ENCODE peak calls at places on chromosomes 16 and 17, in ten cellular contexts. M is GM12865; U is AG09319; E is GM20000; S is CD4-positive, alpha-beta T cell; Z is cardiac muscle cell; L is HL-60; C is breast epithelium; A is adrenal gland; T is HCT116. Q is an unnamed sample.

GRCh38 chr16:49597796-49598195 is 224.2 kb downstream of the C16orf78 start:
- DNase-seq in E (no peak), T (no peak), L (no peak), S (no peak), U (no peak), Z (no peak), C (no peak), M (peak), A (no peak), Q (no peak)

GRCh38 chr17:21457051-21458026 is 81.2 kb downstream of the KCNJ12 start:
- DNase-seq in T (peak), E (peak), M (peak), L (peak), U (peak), C (peak), Z (peak), A (peak), S (peak), Q (peak)

GRCh38 chr17:45262516-45263476 is 902 bp upstream of the SPATA32 start:
- DNase-seq in C (peak), Z (no peak), U (no peak), A (no peak), E (no peak), M (no peak), S (no peak), L (no peak), T (no peak), Q (no peak)

GRCh38 chr17:77323413-77324171 is 182.8 kb downstream of the SEC14L1 start:
- DNase-seq in L (no peak), T (no peak), C (peak), S (no peak), E (peak), M (peak), Z (no peak), A (peak), U (no peak), Q (no peak)

GRCh38 chr16:12171206-12171605 is 194.7 kb downstream of the SNX29 start:
- DNase-seq in U (no peak), Z (no peak), M (no peak), C (no peak), T (no peak), A (no peak), S (no peak), E (no peak), L (no peak), Q (no peak)

GRCh38 chr17:4733073-4733531 is 1.9 kb downstream of the MED11 start:
- DNase-seq in U (no peak), C (no peak), M (peak), Z (no peak), A (no peak), E (peak), L (peak), S (no peak), T (no peak), Q (peak)

GRCh38 chr16:88378836-88379693 is 3.7 kb upstream of the ZNF469 start:
- DNase-seq in T (no peak), M (no peak), Z (no peak), A (no peak), L (no peak), E (no peak), S (no peak), C (no peak), U (no peak), Q (no peak)

GRCh38 chr16:69867796-69868565 is 83.2 kb upstream of the CLEC18A start:
- DNase-seq in Z (no peak), T (no peak), C (no peak), L (no peak), A (no peak), U (no peak), S (no peak), M (no peak), E (no peak), Q (no peak)

GRCh38 chr17:75086496-75087181 is 1.1 kb upstream of the SLC16A5 start:
- DNase-seq in A (no peak), M (no peak), C (no peak), E (no peak), S (no peak), L (no peak), U (no peak), Z (no peak), T (no peak), Q (no peak)

GRCh38 chr16:89096768-89097527 is 3.3 kb downstream of the ACSF3 start:
- DNase-seq in L (peak), T (no peak), U (no peak), C (no peak), E (no peak), S (peak), M (peak), A (no peak), Z (no peak), Q (no peak)

GRCh38 chr17:68910789-68911431 is 44.3 kb downstream of the ABCA8 start:
- DNase-seq in Z (no peak), L (no peak), E (no peak), S (no peak), C (no peak), M (no peak), T (no peak), U (no peak), A (no peak), Q (no peak)

GRCh38 chr16:89898201-89898967 is 20.3 kb upstream of the MC1R start:
- DNase-seq in U (no peak), T (no peak), M (no peak), S (no peak), Z (no peak), C (no peak), E (no peak), L (no peak), A (no peak), Q (no peak)

GRCh38 chr17:7916799-7917198 is 710 bp upstream of the RNF227 start:
- DNase-seq in E (no peak), L (no peak), C (peak), S (no peak), Z (no peak), T (no peak), U (no peak), A (no peak), M (no peak), Q (no peak)

GRCh38 chr16:57187508-57187854 is 1.4 kb downstream of the RSPRY1 start:
- DNase-seq in L (no peak), T (no peak), E (peak), U (no peak), Z (no peak), C (no peak), S (no peak), M (peak), A (no peak), Q (peak)

GRCh38 chr17:63550816-63551639 is 751 bp downstream of the DCAF7 start:
- DNase-seq in M (peak), C (peak), Z (peak), U (no peak), S (no peak), T (no peak), E (no peak), L (no peak), A (no peak), Q (no peak)

GRCh38 chr16:85935957-85936760 is 37.2 kb downstream of the IRF8 start:
- DNase-seq in Z (no peak), U (no peak), E (peak), A (no peak), M (peak), T (no peak), S (peak), C (no peak), L (peak), Q (peak)
- TF ChIP-seq CTCF in Z (no peak), U (no peak), E (no peak), A (no peak), M (no peak), T (no peak), S (no peak), C (no peak), L (no peak), Q (no peak)

DNA sequence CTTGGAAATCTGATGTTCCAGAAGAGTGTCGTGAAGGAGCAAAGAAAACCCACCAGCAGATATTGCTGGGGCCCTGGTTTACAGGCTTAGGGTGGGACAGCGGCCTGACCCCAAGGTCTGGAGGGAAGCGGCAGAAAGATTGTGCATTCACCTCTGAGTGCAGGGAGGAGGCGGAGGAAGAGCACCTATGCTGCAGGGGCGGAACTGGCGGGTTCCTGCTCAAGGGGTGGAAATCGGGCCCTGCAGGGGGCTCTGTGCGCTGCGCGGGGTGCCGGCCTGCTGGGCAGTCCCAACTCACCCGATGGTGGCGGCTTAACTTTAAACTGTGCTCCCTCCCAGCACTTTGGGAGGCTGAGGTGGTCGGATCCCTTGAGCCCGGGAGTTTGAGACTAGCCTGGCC is 47.5 kb downstream of the COX4I1 start:
- DNase-seq in U (no peak), M (no peak), T (no peak), C (no peak), Z (no peak), L (no peak), S (no peak), E (no peak), A (no peak), Q (no peak)
- TF ChIP-seq CTCF in U (no peak), M (no peak), T (no peak), C (no peak), Z (no peak), L (no peak), S (no peak), E (no peak), A (no peak), Q (no peak)

DNA sequence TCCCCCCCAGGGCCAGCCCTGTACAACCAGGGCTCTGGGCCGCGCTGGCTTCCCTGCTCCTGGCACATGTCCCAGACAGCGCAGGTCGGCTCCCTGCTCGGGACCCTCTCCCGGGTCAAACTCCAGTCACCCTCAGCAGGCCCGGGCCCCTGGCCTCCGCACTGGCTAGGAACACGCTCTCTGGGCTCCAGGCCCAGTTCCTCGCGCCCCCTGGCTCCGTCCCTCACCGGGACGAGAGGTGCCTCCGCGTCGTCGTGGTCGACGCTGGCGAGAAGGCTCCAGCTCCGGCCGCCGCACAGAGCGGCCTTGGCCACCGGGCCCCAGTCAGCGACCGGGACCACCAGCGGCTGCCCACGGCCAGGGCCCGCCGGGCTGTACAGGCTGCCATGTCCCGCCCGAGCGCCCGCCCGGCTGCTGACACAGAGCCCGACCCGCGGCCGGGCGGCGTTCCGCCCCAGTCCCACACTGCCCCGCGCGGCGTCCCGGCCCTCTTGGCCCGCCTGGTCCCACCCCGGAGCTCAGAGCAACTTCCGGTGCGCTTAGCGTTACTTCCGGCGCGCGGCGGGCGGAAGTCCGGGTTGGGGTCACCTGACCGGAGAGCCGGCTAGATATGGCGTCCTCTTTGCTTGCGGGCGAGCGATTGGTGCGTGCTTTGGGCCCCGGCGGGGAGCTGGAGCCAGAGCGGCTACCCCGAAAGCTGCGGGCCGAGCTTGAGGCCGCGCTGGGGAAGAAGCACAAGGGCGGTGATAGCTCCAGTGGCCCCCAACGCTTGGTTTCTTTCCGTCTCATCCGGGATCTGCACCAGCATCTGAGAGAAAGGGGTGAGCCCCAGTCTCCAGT is at the start of gene POLDIP2:
- DNase-seq in A (peak), C (peak), L (peak), M (peak), E (peak), T (peak), U (peak), S (peak), Z (peak), Q (peak)
- TF ChIP-seq CTCF in A (no peak), C (no peak), L (no peak), M (peak), E (no peak), T (no peak), U (no peak), S (no peak), Z (no peak), Q (no peak)

GRCh38 chr17:65985571-65985970 is 206.4 kb downstream of the CEP112 start:
- DNase-seq in L (no peak), T (no peak), M (no peak), U (no peak), Z (no peak), E (no peak), A (no peak), S (no peak), C (no peak), Q (no peak)
- TF ChIP-seq CTCF in L (no peak), T (no peak), M (no peak), U (no peak), Z (no peak), E (no peak), A (no peak), S (no peak), C (no peak), Q (no peak)

GRCh38 chr16:1774456-1774795 is 1.5 kb upstream of the MRPS34 start:
- DNase-seq in M (no peak), L (no peak), T (no peak), U (no peak), C (no peak), Z (no peak), S (no peak), E (no peak), A (no peak), Q (no peak)

GRCh38 chr16:1772362-1772907 is at the start of gene EME2:
- DNase-seq in M (peak), S (peak), A (no peak), C (no peak), E (peak), Z (no peak), L (peak), T (no peak), U (no peak), Q (no peak)

GRCh38 chr16:1771864-1772361 is 570 bp upstream of the NME3 start:
- DNase-seq in S (no peak), Z (peak), T (no peak), C (no peak), U (no peak), M (no peak), L (peak), E (no peak), A (no peak), Q (no peak)

GRCh38 chr16:1773703-1774455 is 945 bp upstream of the MRPS34 start:
- DNase-seq in S (no peak), T (no peak), A (no peak), E (no peak), Z (no peak), U (no peak), M (no peak), L (peak), C (no peak), Q (no peak)

DNA sequence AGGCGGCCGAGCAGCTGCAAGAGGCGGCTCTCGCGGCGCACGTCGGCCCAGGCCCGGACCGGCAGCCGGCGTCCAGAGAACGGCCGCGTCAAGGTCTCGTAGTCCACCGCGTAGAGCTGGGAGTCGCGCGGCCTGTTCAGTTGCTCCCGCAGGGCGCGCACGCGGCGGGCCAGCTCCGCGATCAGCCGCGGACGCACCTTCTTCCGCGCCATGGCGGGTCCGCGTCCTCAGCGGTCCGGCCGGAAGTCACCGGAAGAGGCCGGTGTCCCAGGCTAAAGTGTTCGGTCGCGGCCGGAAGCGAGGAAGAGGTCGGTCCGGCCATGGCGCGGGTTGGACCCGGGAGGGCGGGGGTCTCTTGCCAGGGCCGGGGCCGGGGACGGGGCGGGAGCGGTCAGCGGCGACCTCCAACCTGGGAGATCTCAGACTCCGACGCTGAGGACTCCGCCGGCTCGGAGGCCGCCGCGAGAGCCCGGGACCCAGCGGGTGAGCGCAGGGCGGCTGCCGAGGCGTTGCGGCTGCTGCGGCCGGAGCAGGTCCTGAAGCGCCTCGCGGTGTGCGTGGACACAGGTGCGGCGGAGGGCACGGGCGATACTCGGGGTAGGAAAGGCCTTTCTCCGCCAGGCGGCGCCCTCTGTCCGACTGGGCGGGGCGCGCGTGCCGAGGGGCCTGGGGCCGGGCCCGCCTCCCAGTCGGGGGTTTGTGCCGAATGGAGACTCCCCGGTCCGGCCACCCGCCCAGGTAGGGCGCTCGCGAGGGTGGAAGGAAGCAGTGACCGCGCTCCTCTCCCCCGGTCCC is at the start of gene MRPS34:
- DNase-seq in M (peak), S (peak), A (peak), Z (peak), U (peak), C (no peak), E (peak), L (peak), T (peak), Q (peak)
- TF ChIP-seq CTCF in M (peak), S (peak), A (peak), Z (peak), U (peak), C (peak), E (peak), L (peak), T (peak), Q (peak)

GRCh38 chr16:4683255-4684029 is 9.9 kb upstream of the NUDT16L1 start:
- DNase-seq in M (no peak), C (no peak), A (no peak), Z (no peak), S (no peak), E (no peak), L (no peak), U (no peak), T (no peak), Q (no peak)
- TF ChIP-seq CTCF in M (no peak), C (no peak), A (peak), Z (no peak), S (peak), E (no peak), L (no peak), U (no peak), T (no peak), Q (no peak)

DNA sequence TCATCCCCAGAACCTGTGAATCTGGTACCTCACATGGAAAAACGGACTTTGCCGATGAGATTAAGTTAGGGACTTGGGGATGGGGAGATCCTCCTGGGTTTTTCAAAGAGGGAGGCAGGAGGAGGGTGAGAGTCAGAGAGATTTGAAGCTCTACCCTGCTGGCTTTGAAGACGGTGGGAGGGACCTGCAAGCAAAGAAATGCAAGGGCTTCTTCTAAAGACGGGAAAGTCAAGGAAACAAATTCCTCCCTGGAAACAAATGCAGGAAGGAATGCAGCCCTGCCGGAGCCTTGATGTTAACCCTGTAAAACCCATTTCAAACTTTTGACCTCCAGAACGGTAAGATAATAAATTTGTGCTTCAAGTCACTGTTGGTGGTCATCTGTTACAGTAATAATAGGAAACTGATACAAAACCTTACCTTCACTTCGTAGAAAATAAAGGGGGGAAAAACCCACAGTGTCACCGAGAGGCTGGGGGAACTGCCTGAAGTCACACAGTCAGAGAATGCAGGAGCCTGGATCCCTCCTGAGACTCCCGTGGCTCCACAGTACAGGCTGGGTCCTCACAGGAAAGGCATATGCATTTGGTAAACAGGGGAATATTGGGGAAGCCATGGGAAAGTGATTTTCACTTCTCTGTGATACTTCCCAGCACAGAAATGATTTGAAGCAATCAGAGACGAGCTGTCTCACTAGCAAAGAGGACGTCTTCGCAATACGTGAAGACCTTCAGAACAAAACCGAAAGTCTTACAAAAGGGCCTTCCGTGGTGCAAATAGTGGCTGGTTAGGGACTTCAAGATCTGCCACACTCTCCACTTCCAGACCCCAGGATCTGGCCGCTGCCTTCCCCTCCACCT is 58.9 kb upstream of the CLEC3A start:
- DNase-seq in M (peak), S (no peak), C (no peak), U (no peak), L (no peak), E (peak), Z (no peak), T (no peak), A (no peak), Q (peak)
- TF ChIP-seq CTCF in M (no peak), S (no peak), C (no peak), U (no peak), L (no peak), E (no peak), Z (no peak), T (no peak), A (no peak), Q (no peak)

GRCh38 chr17:80717661-80718060 is 173.0 kb downstream of the RPTOR start:
- DNase-seq in E (no peak), L (no peak), T (no peak), C (no peak), A (no peak), M (no peak), U (no peak), S (no peak), Z (no peak), Q (no peak)
- TF ChIP-seq CTCF in E (no peak), L (no peak), T (no peak), C (no peak), A (no peak), M (no peak), U (no peak), S (no peak), Z (no peak), Q (no peak)

Q was measured in GM10248.